ENCODE peak calls at places on chromosomes 4 and X, in seven cellular contexts. D is tibial nerve, G is SK-N-SH, T is GM12878, A is A549, B is H1, F is sigmoid colon. L is an unnamed sample.

GRCh38 chrX:53239474-53239873 is 14.5 kb upstream of the KDM5C start:
- DNase-seq in D (no peak), G (no peak), T (no peak), A (peak; percentile 28), B (no peak), F (no peak), L (no peak)

GRCh38 chr4:26074672-26075071 is 160.7 kb downstream of the SMIM20 start:
- DNase-seq in D (no peak), G (no peak), T (peak; percentile 68), A (no peak), B (no peak), F (no peak), L (no peak)

GRCh38 chr4:11469900-11470708 is 41.4 kb upstream of the HS3ST1 start:
- DNase-seq in D (no peak), G (no peak), T (peak; percentile 38), A (no peak), B (no peak), F (no peak), L (no peak)

GRCh38 chrX:1492421-1493012 is 39.8 kb upstream of the ASMTL start:
- DNase-seq in D (no peak), G (no peak), T (no peak), A (no peak), B (no peak), F (peak; percentile 39), L (no peak)

GRCh38 chr4:11368701-11369115 is 60.0 kb downstream of the HS3ST1 start:
- DNase-seq in D (no peak), G (no peak), T (no peak), A (no peak), B (no peak), F (no peak), L (no peak)

GRCh38 chrX:25523574-25523973 is 507.8 kb upstream of the ARX start:
- DNase-seq in D (no peak), G (peak; percentile 37), T (no peak), A (peak; percentile 10), B (peak; percentile 3), F (no peak), L (no peak)

GRCh38 chrX:31212856-31213748 is 141.3 kb upstream of the FTHL17 start:
- DNase-seq in D (no peak), G (no peak), T (no peak), A (no peak), B (no peak), F (no peak), L (no peak)

GRCh38 chr4:78962597-78963115 is 23.4 kb upstream of the PAQR3 start:
- DNase-seq in D (no peak), G (no peak), T (no peak), A (no peak), B (no peak), F (no peak), L (no peak)

GRCh38 chr4:101451086-101451485 is 103.8 kb upstream of the PPP3CA start:
- DNase-seq in D (no peak), G (no peak), T (no peak), A (no peak), B (no peak), F (no peak), L (no peak)

GRCh38 chr4:107744532-107744931 is 24.5 kb upstream of the PAPSS1 start:
- DNase-seq in D (no peak), G (no peak), T (no peak), A (no peak), B (no peak), F (no peak), L (no peak)

GRCh38 chr4:148341980-148342800 is 100.0 kb downstream of the NR3C2 start:
- DNase-seq in D (no peak), G (no peak), T (no peak), A (no peak), B (no peak), F (no peak), L (no peak)

GRCh38 chrX:77788050-77788449 is 2.0 kb upstream of the ATRX start:
- DNase-seq in D (no peak), G (no peak), T (no peak), A (peak; percentile 66), B (no peak), F (no peak), L (no peak)

GRCh38 chr4:118968006-118968405 is 79.4 kb downstream of the SYNPO2 start:
- DNase-seq in D (peak; percentile 55), G (no peak), T (peak; percentile 67), A (no peak), B (peak; percentile 54), F (peak; percentile 89), L (peak; percentile 43)

GRCh38 chr4:175238827-175239517 is 320.8 kb downstream of the ADAM29 start:
- DNase-seq in D (no peak), G (no peak), T (no peak), A (no peak), B (no peak), F (no peak), L (no peak)

GRCh38 chrX:42102586-42103282 is 179.4 kb upstream of the CASK start:
- DNase-seq in D (no peak), G (no peak), T (no peak), A (no peak), B (no peak), F (no peak), L (no peak)

GRCh38 chrX:64152857-64153256 is 52.7 kb downstream of the AMER1 start:
- DNase-seq in D (no peak), G (no peak), T (no peak), A (no peak), B (peak; percentile 19), F (no peak), L (no peak)

GRCh38 chr4:15515106-15515505 is 45.4 kb downstream of the CC2D2A start:
- DNase-seq in D (no peak), G (no peak), T (no peak), A (no peak), B (no peak), F (no peak), L (no peak)

GRCh38 chr4:76702440-76703122 is 195.4 kb downstream of the SOWAHB start:
- DNase-seq in D (no peak), G (no peak), T (no peak), A (no peak), B (no peak), F (no peak), L (no peak)

GRCh38 chr4:145557720-145558119 is 61.5 kb upstream of the MMAA start:
- DNase-seq in D (no peak), G (peak; percentile 67), T (peak; percentile 20), A (peak; percentile 17), B (peak; percentile 29), F (peak; percentile 79), L (peak; percentile 63)

GRCh38 chr4:39635023-39635422 is 3.6 kb downstream of the SMIM14 start:
- DNase-seq in D (no peak), G (no peak), T (no peak), A (no peak), B (no peak), F (no peak), L (peak; percentile 52)

GRCh38 chrX:115592997-115593734 is 32.2 kb downstream of the PLS3 start:
- DNase-seq in D (no peak), G (no peak), T (no peak), A (no peak), B (no peak), F (no peak), L (no peak)
- H3K4me3 ChIP-seq in D (peak overlapping the region; percentile 15), G (no peak overlapping the region), T (no peak overlapping the region), A (no peak overlapping the region), B (no peak overlapping the region), F (no peak overlapping the region), L (no peak overlapping the region)

GRCh38 chr4:7960790-7961655 is 21.4 kb upstream of the AFAP1 start:
- DNase-seq in D (no peak), G (peak; percentile 26), T (peak; percentile 56), A (no peak), B (no peak), F (peak; percentile 94), L (no peak)
- TF ChIP-seq EP300 in D (peak; percentile 20), G (no peak), T (peak; percentile 69), A (peak; percentile 62), B (no peak), F (peak; percentile 79), L (no peak)

GRCh38 chrX:2967584-2967983 is 38.4 kb upstream of the ARSD start:
- DNase-seq in D (no peak), G (no peak), T (no peak), A (no peak), B (no peak), F (no peak), L (no peak)

GRCh38 chrX:2965965-2966364 is 36.8 kb upstream of the ARSD start:
- DNase-seq in D (no peak), G (no peak), T (no peak), A (no peak), B (no peak), F (no peak), L (no peak)

GRCh38 chrX:2967012-2967411 is 37.9 kb upstream of the ARSD start:
- DNase-seq in D (no peak), G (no peak), T (no peak), A (no peak), B (no peak), F (no peak), L (no peak)

GRCh38 chrX:2969021-2969420 is 37.3 kb upstream of the ARSH start:
- DNase-seq in D (no peak), G (no peak), T (no peak), A (no peak), B (no peak), F (no peak), L (no peak)

GRCh38 chrX:2967998-2968909 is 38.1 kb upstream of the ARSH start:
- DNase-seq in D (peak; percentile 17), G (no peak), T (no peak), A (no peak), B (no peak), F (no peak), L (peak; percentile 16)
- H3K4me3 ChIP-seq in D (peak overlapping the region; percentile 42), G (peak overlapping the region; percentile 50), T (no peak overlapping the region), A (no peak overlapping the region), B (no peak overlapping the region), F (no peak overlapping the region), L (no peak overlapping the region)

DNA sequence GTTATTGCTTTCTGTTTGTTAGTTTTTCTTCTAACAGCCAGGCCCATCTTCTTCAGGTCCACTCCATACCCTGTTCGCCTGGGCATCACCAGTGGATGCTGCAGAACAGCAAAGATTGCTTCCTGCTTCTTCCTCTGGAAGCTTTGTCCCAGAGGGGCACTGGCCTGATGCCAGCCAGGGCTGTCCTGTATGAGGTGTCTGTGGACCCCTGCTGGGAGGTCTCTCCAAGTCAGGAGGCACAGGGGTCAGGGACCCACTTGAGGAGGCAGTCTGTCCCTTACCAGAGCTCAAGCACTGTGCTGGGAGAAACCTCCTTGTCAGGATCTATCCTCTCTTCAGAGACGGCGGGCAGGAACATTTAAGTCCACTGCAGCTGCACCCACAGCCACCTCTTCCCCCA is 2.5 kb upstream of the PAGE2B start:
- DNase-seq in D (no peak), G (no peak), T (no peak), A (no peak), B (no peak), F (no peak), L (no peak)
- TF ChIP-seq EP300 in D (no peak), G (no peak), T (no peak), A (no peak), B (no peak), F (no peak), L (no peak)

GRCh38 chrX:126551725-126552312 is 795 bp downstream of the DCAF12L1 start:
- DNase-seq in D (no peak), G (no peak), T (no peak), A (no peak), B (no peak), F (no peak), L (no peak)
- H3K4me3 ChIP-seq in D (no peak overlapping the region), G (no peak overlapping the region), T (no peak overlapping the region), A (no peak overlapping the region), B (peak overlapping the region; percentile 49), F (no peak overlapping the region), L (no peak overlapping the region)

GRCh38 chr4:123832173-123833026 is 435.8 kb downstream of the SPRY1 start:
- DNase-seq in D (peak; percentile 18), G (no peak), T (no peak), A (no peak), B (no peak), F (peak; percentile 81), L (peak; percentile 10)
- TF ChIP-seq EP300 in D (peak; percentile 81), G (peak; percentile 73), T (no peak), A (no peak), B (no peak), F (peak; percentile 45), L (peak; percentile 25)

L was measured in transverse colon.